ENCODE peak calls at places on chromosomes 5 and 9, in seven cellular contexts. A is fibroblast of mammary gland, Y is heart left ventricle, F is fibroblast of lung, Q is cardiac muscle cell, E is AG09309, K is tibial artery. M is an unnamed sample.

GRCh38 chr9:35700942-35701341 is 11.2 kb upstream of the TPM2 start:
- DNase-seq in A (no peak), Y (peak; percentile 38), F (no peak), Q (no peak), E (no peak), K (no peak), M (no peak)

GRCh38 chr5:151523335-151523734 is 67.8 kb downstream of the FAT2 start:
- DNase-seq in A (peak; percentile 63), Y (no peak), F (peak; percentile 36), Q (peak; percentile 49), E (peak; percentile 14), K (no peak), M (no peak)

GRCh38 chr9:104769655-104770054 is 5.7 kb downstream of the NIPSNAP3B start:
- DNase-seq in A (no peak), Y (no peak), F (no peak), Q (no peak), E (no peak), K (no peak), M (no peak)

GRCh38 chr5:33641722-33642505 is 201.1 kb downstream of the TARS1 start:
- DNase-seq in A (no peak), Y (no peak), F (peak; percentile 58), Q (peak; percentile 75), E (peak; percentile 69), K (no peak), M (peak; percentile 82)

GRCh38 chr9:98750396-98751060 is 41.8 kb upstream of the GABBR2 start:
- DNase-seq in A (no peak), Y (no peak), F (no peak), Q (no peak), E (no peak), K (no peak), M (no peak)

GRCh38 chr5:145661737-145662530 is 173.2 kb downstream of the PRELID2 start:
- DNase-seq in A (peak; percentile 8), Y (no peak), F (peak; percentile 39), Q (peak; percentile 15), E (no peak), K (no peak), M (no peak)

GRCh38 chr9:132124800-132125199 is 37.1 kb upstream of the NTNG2 start:
- DNase-seq in A (no peak), Y (no peak), F (no peak), Q (no peak), E (no peak), K (no peak), M (no peak)

GRCh38 chr9:136806631-136807201 is 1.0 kb upstream of the RABL6 start:
- DNase-seq in A (no peak), Y (peak; percentile 26), F (no peak), Q (no peak), E (no peak), K (no peak), M (no peak)

GRCh38 chr5:126912607-126913006 is 117.8 kb downstream of the MARCHF3 start:
- DNase-seq in A (peak; percentile 78), Y (no peak), F (no peak), Q (no peak), E (peak; percentile 51), K (no peak), M (no peak)

GRCh38 chr5:89293849-89294248 is 410.9 kb upstream of the MEF2C start:
- DNase-seq in A (peak; percentile 84), Y (no peak), F (peak; percentile 63), Q (peak; percentile 82), E (peak; percentile 82), K (no peak), M (no peak)

GRCh38 chr9:138043411-138044345 is 166.1 kb downstream of the CACNA1B start:
- DNase-seq in A (no peak), Y (no peak), F (no peak), Q (no peak), E (no peak), K (peak; percentile 49), M (no peak)

GRCh38 chr9:93900971-93901861 is 53.9 kb downstream of the BARX1 start:
- DNase-seq in A (no peak), Y (no peak), F (no peak), Q (no peak), E (no peak), K (peak; percentile 48), M (no peak)

GRCh38 chr5:124649548-124650501 is 96.6 kb downstream of the ZNF608 start:
- DNase-seq in A (peak; percentile 62), Y (peak; percentile 77), F (peak; percentile 89), Q (peak; percentile 95), E (peak; percentile 90), K (peak; percentile 76), M (peak; percentile 91)

GRCh38 chr5:174472956-174473355 is 251.4 kb upstream of the MSX2 start:
- DNase-seq in A (no peak), Y (no peak), F (no peak), Q (no peak), E (no peak), K (no peak), M (no peak)

GRCh38 chr5:54743997-54744788 is 226.6 kb downstream of the SNX18 start:
- DNase-seq in A (peak; percentile 96), Y (no peak), F (peak; percentile 99), Q (peak; percentile 97), E (peak; percentile 95), K (no peak), M (peak; percentile 85)

GRCh38 chr9:629136-629535 is 212.4 kb upstream of the DMRT1 start:
- DNase-seq in A (no peak), Y (no peak), F (no peak), Q (no peak), E (no peak), K (no peak), M (no peak)

GRCh38 chr5:1958211-1959010 is 75.7 kb upstream of the IRX4 start:
- DNase-seq in A (no peak), Y (no peak), F (no peak), Q (no peak), E (no peak), K (no peak), M (no peak)

GRCh38 chr9:15513335-15513734 is 2.6 kb upstream of the PSIP1 start:
- DNase-seq in A (peak; percentile 27), Y (no peak), F (peak; percentile 36), Q (peak; percentile 45), E (no peak), K (no peak), M (no peak)

GRCh38 chr5:159105318-159106053 is 5.8 kb upstream of the EBF1 start:
- DNase-seq in A (no peak), Y (no peak), F (no peak), Q (no peak), E (no peak), K (no peak), M (no peak)

GRCh38 chr5:61311836-61312808 is 19.9 kb upstream of the ZSWIM6 start:
- DNase-seq in A (peak; percentile 79), Y (no peak), F (peak; percentile 94), Q (peak; percentile 41), E (no peak), K (no peak), M (peak; percentile 91)

GRCh38 chr5:108637110-108637509 is 110.6 kb upstream of the FER start:
- DNase-seq in A (peak; percentile 81), Y (no peak), F (peak; percentile 43), Q (peak; percentile 78), E (no peak), K (no peak), M (no peak)

GRCh38 chr5:14250094-14250777 is 107.1 kb downstream of the TRIO start:
- DNase-seq in A (peak; percentile 84), Y (peak; percentile 77), F (peak; percentile 76), Q (peak; percentile 88), E (no peak), K (no peak), M (peak; percentile 77)
- H3K4me3 ChIP-seq in A (no peak overlapping the region), Y (no peak overlapping the region), F (no peak overlapping the region), Q (no peak overlapping the region), E (no peak overlapping the region), K (no peak overlapping the region), M (peak overlapping the region; percentile 14)

GRCh38 chr9:83622433-83622813 is 520 bp upstream of the IDNK start:
- DNase-seq in A (no peak), Y (no peak), F (no peak), Q (no peak), E (no peak), K (no peak), M (no peak)

GRCh38 chr9:83622814-83623633 is at the start of gene IDNK:
- DNase-seq in A (peak; percentile 49), Y (peak; percentile 80), F (peak; percentile 51), Q (peak; percentile 59), E (no peak), K (peak; percentile 77), M (no peak)

GRCh38 chr9:83617299-83617698 is 5.6 kb upstream of the IDNK start:
- DNase-seq in A (no peak), Y (no peak), F (no peak), Q (no peak), E (no peak), K (no peak), M (no peak)

GRCh38 chr9:83623634-83623991 is 670 bp downstream of the IDNK start:
- DNase-seq in A (no peak), Y (no peak), F (no peak), Q (peak; percentile 13), E (no peak), K (no peak), M (no peak)

DNA sequence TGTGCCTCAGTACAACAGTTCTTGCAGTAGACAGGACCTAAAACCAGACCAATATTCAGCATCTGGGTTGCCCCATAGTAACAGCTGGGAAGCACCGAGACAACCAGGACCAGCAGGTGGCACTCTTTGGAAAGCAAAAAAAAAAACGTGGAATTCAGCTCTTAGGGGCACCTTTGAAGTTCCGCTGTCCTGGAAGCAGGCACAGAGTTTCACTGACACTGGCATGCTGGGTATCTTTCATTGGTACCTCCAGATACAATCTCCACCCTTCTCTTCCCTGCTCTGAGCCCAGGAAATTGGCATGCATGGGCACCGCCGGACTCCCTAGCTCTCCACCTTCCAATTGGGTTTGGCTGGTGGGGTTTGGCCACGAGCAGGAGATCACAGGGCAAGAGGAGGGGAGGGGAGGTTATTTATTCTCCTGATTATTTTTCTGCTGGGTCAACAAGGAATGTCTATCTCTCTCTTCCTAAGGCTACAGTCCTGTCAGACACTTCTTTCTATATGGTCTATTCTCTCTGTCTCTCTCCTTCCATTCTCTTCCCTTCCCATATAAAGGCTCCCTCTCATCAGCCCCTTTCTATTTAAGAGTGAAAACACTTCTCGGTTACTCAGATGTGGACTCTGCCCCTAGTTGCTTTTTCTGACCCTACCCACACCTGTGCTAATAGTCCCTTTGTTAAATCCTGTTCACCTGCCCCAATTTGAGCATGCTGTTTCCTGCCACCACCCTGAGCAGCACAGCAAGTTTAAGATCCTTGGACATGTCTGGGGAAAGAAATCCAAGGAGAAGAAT is 1.9 kb upstream of the IDNK start:
- DNase-seq in A (peak; percentile 59), Y (no peak), F (peak; percentile 63), Q (peak; percentile 63), E (peak; percentile 16), K (no peak), M (peak; percentile 28)
- TF ChIP-seq CTCF in A (peak; percentile 73), Y (peak; percentile 69), F (peak; percentile 80), Q (peak; percentile 79), E (peak; percentile 79), K (peak; percentile 50), M (peak; percentile 80)

GRCh38 chr9:127767909-127768331 is 10.5 kb downstream of the SH2D3C start:
- DNase-seq in A (no peak), Y (peak; percentile 64), F (no peak), Q (peak; percentile 40), E (no peak), K (no peak), M (no peak)
- H3K4me3 ChIP-seq in A (no peak overlapping the region), Y (peak overlapping the region; percentile 76), F (no peak overlapping the region), Q (no peak overlapping the region), E (no peak overlapping the region), K (no peak overlapping the region), M (no peak overlapping the region)

DNA sequence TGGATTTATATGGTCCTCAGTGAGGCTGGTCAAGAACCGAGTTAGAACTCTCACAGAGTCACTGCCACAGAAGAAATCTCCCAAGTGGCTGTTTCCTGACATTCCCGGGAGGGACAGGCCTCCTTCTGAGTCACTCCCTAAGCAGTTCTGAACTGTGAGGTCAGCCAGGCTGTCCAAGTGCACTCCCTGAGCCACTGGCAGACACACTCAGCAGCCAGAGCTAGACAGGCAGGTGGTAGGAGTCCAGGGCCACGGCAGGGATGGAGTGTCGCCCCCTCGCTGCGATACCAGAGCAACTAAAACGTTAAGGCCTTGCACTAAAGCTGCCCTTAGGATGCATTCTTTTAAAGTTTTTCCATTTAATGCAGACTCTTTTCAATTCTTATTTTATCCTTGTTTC is 3.4 kb downstream of the IL4 start:
- DNase-seq in A (peak; percentile 88), Y (peak; percentile 45), F (peak; percentile 82), Q (peak; percentile 71), E (peak; percentile 53), K (peak; percentile 91), M (peak; percentile 83)
- TF ChIP-seq CTCF in A (peak; percentile 48), Y (peak; percentile 10), F (peak; percentile 37), Q (peak; percentile 33), E (peak; percentile 70), K (peak; percentile 49), M (peak; percentile 67)